ENCODE peak calls at places on chromosome 20, in ten cellular contexts. P is left ventricle myocardium inferior, M is left lung, N is endodermal cell, D is ascending aorta, I is tibial nerve, W is astrocyte of the cerebellum, Z is AG09309, F is OCI-LY7, C is HL-60. K is an unnamed sample.

GRCh38 chr20:48451401-48451800 is 376.4 kb downstream of the PREX1 start:
- DNase-seq in P (no peak), W (no peak), D (no peak), I (no peak), C (no peak), Z (no peak), F (no peak), M (no peak), N (no peak), K (no peak)

GRCh38 chr20:59564171-59564570 is 40.2 kb upstream of the PHACTR3 start:
- DNase-seq in Z (no peak), D (peak), M (no peak), N (peak), F (no peak), I (no peak), C (no peak), P (no peak), W (no peak), K (no peak)

GRCh38 chr20:19784511-19785172 is 26.6 kb downstream of the RIN2 start:
- DNase-seq in M (peak), D (peak), N (peak), C (peak), W (peak), I (no peak), P (peak), Z (peak), F (peak), K (peak)

GRCh38 chr20:12970372-12970821 is 38.4 kb upstream of the SPTLC3 start:
- DNase-seq in M (no peak), P (no peak), C (no peak), Z (peak), D (no peak), N (peak), I (no peak), F (peak), W (peak), K (peak)

GRCh38 chr20:47498606-47499005 is 3.1 kb upstream of the NCOA3 start:
- DNase-seq in N (no peak), W (no peak), I (no peak), F (no peak), C (no peak), D (no peak), M (no peak), P (no peak), Z (no peak), K (no peak)

GRCh38 chr20:54090230-54091119 is 20.1 kb upstream of the BCAS1 start:
- DNase-seq in N (no peak), I (no peak), Z (no peak), P (no peak), W (no peak), C (no peak), M (no peak), D (no peak), F (no peak), K (no peak)

GRCh38 chr20:24773168-24773567 is 175.9 kb upstream of the CST7 start:
- DNase-seq in Z (no peak), P (no peak), N (peak), F (no peak), I (no peak), W (peak), C (no peak), D (no peak), M (no peak), K (no peak)

GRCh38 chr20:325043-325888 is at the start of gene SOX12:
- DNase-seq in C (peak), N (peak), F (peak), W (peak), P (peak), M (peak), D (peak), I (peak), Z (no peak), K (peak)

GRCh38 chr20:17895641-17896246 is 72.8 kb downstream of the SNX5 start:
- DNase-seq in C (peak), D (peak), W (no peak), I (peak), N (no peak), P (peak), Z (no peak), M (peak), F (no peak), K (peak)

GRCh38 chr20:49482621-49483017 is at the start of gene KCNB1:
- DNase-seq in C (peak), D (peak), I (peak), M (peak), W (no peak), N (peak), F (peak), Z (no peak), P (peak), K (peak)

DNA sequence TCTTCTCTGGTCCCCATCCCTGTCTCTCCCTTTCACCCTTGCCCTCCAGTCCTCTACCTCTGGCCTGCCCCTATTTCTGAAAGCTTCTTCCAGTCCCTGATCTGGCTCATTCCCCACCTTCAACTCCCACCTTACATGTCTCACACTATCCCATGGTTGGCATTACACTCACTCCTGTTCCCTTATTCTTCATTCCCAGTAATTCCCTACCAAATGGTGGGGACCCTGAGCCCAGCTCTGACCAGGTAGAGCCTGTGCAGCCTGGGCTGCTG is 6.4 kb downstream of the TP53INP2 start:
- DNase-seq in M (no peak), Z (no peak), W (no peak), I (no peak), C (no peak), N (no peak), F (no peak), P (no peak), D (no peak), K (no peak)
- H3K4me3 ChIP-seq in M (no peak), Z (peak), W (peak), I (no peak), C (no peak), N (peak), F (no peak), P (peak), D (peak), K (peak)

DNA sequence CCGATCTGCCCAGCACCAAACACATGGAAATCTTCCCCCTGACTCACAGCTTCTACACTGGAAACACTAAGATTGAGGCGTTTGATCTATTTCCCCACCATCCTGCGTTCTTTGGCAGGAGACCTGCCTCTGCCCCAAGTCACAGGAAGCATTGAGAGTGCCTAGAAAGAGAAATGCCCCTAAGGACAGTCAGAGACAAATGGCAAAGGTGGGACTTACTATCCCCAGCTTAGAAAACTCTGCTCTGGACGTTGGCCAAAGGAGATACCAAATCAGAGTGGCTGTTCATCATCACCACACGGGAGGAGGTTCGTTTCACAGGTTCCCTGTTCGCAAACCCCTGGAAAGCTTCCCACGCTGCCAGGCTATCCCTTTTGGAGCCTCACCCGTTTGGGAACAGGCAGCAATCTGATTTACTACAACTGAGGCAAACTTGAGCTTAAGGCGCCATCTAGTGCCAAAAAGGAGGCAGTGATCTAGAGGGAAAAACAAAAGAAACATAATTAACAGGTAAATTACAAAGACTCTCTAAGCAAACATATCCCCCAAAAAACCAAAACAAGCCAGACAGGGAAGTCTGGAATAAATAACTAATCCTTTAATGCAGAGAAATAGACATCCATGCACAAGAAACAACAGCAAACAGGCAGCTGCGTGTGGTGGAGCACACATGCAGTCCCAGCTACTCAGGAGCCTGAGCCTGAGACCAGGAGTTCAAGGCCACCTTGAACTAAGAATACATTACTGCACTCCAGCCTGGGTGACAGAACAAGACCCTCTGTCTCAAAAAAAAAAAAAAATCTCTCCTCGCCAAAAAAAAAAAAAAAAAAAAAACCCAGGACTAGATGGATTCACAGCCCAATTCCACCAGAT is 48.4 kb upstream of the SRSF6 start:
- DNase-seq in N (peak), F (peak), Z (peak), I (no peak), P (no peak), W (peak), M (no peak), D (no peak), C (peak), K (peak)
- TF ChIP-seq CTCF in N (peak), F (peak), Z (peak), I (no peak), P (peak), W (peak), M (peak), D (no peak), C (peak), K (peak)

GRCh38 chr20:60565093-60565492 is 606.9 kb downstream of the CDH26 start:
- DNase-seq in M (no peak), N (no peak), Z (no peak), W (no peak), C (no peak), F (no peak), P (no peak), D (no peak), I (no peak), K (no peak)
- H3K4me3 ChIP-seq in M (no peak), N (no peak), Z (no peak), W (no peak), C (no peak), F (no peak), P (no peak), D (no peak), I (no peak), K (no peak)

GRCh38 chr20:16671753-16672152 is 58.1 kb upstream of the SNRPB2 start:
- DNase-seq in D (no peak), W (no peak), C (no peak), N (no peak), I (no peak), P (no peak), F (no peak), Z (no peak), M (no peak), K (no peak)
- TF ChIP-seq CTCF in D (no peak), W (no peak), C (no peak), N (no peak), I (no peak), P (no peak), F (no peak), Z (no peak), M (no peak), K (no peak)

K was measured in AG10803.